ENCODE peak calls at places on chromosomes 5 and 9, in six cellular contexts. D, Q, A, O, J and X are unnamed samples. For H3K9me3, the result is how much of the 10 kb centered on the place peaks cover.

GRCh38 chr5:147626494-147626893 is 116.6 kb upstream of the DPYSL3 start:
- DNase-seq in D (no peak), Q (no peak), A (no peak), O (no peak), J (no peak), X (no peak)

GRCh38 chr5:176155882-176156497 is 82.2 kb upstream of the SIMC1 start:
- DNase-seq in D (no peak), Q (no peak), A (no peak), O (no peak), J (no peak), X (no peak)

GRCh38 chr5:169637856-169638190 is 748 bp downstream of the DOCK2 start:
- DNase-seq in D (no peak), Q (no peak), A (peak), O (no peak), J (peak), X (no peak)

GRCh38 chr9:93378276-93378675 is 73.2 kb upstream of the FAM120A start:
- DNase-seq in D (no peak), Q (no peak), A (no peak), O (no peak), J (no peak), X (no peak)

GRCh38 chr5:114055810-114056476 is 305.9 kb upstream of the KCNN2 start:
- DNase-seq in D (peak), Q (peak), A (no peak), O (no peak), J (no peak), X (no peak)

GRCh38 chr9:113634597-113635515 is 171.3 kb downstream of the RGS3 start:
- DNase-seq in D (no peak), Q (no peak), A (no peak), O (no peak), J (peak), X (no peak)

GRCh38 chr5:180816608-180817534 is 14.3 kb upstream of the MGAT1 start:
- DNase-seq in D (peak), Q (peak), A (no peak), O (no peak), J (no peak), X (no peak)

GRCh38 chr5:14008819-14009311 is 64.4 kb upstream of the DNAH5 start:
- DNase-seq in D (no peak), Q (no peak), A (no peak), O (peak), J (peak), X (peak)

DNA sequence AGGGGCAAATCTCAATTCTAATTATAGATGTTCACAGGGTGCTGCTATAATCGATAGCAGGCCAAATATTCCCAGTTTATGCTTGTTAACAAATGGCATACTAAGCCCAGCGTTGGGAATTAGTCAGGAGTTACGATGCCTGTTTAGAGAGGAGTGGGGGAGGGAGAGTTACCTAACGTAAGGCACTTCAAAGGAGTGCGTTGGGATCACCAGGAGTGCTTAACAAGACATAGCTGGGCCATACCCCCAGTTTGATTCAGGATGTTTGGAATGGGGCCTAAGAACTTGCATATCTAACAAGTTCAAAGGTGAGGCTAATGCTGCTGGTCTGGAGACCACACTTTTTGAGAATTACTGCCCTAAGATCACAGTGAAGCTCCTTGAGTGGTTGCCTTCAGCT is 14.5 kb upstream of the SRP19 start:
- DNase-seq in D (no peak), Q (no peak), A (no peak), O (no peak), J (no peak), X (no peak)
- H3K4me3 ChIP-seq in D (no peak), Q (no peak), A (no peak), O (no peak), J (no peak), X (no peak)

GRCh38 chr5:107888541-107888940 is 217.8 kb upstream of the EFNA5 start:
- DNase-seq in D (no peak), Q (no peak), A (no peak), O (no peak), J (no peak), X (no peak)

GRCh38 chr5:107889387-107889786 is 218.7 kb upstream of the EFNA5 start:
- DNase-seq in D (no peak), Q (no peak), A (no peak), O (no peak), J (no peak), X (no peak)

GRCh38 chr5:107893642-107894041 is 222.9 kb upstream of the EFNA5 start:
- DNase-seq in D (no peak), Q (no peak), A (no peak), O (no peak), J (no peak), X (no peak)

DNA sequence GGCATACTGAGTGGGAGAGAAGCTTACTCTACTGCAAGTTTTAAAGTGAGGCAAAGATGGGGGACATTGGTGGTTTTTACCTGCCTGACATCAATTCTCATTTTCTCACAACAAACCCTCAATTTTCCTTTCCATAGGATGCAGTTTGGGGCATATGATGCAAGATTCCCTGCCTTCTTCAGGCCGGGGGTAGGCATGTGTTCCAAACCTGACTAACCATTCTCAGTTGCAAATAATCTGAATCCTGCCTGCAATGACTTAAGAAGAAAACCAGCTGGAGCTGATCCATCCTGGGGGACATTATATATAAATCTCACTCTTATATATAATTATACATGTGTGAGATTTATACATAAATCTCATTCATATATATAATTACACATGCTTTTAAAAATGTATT is 223.6 kb upstream of the EFNA5 start:
- DNase-seq in D (no peak), Q (no peak), A (no peak), O (no peak), J (no peak), X (no peak)
- H3K9me3 ChIP-seq in D (under half), Q (under half), A (under half), O (under half), J (under half), X (under half)

GRCh38 chr5:321233-321725 is at the start of gene AHRR:
- DNase-seq in D (peak), Q (peak), A (no peak), O (no peak), J (peak), X (peak)

GRCh38 chr5:320524-321232 is 836 bp upstream of the AHRR start:
- DNase-seq in D (no peak), Q (no peak), A (no peak), O (no peak), J (no peak), X (no peak)

GRCh38 chr5:322281-322941 is 897 bp downstream of the AHRR start:
- DNase-seq in D (no peak), Q (no peak), A (no peak), O (no peak), J (no peak), X (no peak)

GRCh38 chr5:322942-323879 is 1.7 kb downstream of the AHRR start:
- DNase-seq in D (no peak), Q (no peak), A (no peak), O (no peak), J (no peak), X (no peak)

DNA sequence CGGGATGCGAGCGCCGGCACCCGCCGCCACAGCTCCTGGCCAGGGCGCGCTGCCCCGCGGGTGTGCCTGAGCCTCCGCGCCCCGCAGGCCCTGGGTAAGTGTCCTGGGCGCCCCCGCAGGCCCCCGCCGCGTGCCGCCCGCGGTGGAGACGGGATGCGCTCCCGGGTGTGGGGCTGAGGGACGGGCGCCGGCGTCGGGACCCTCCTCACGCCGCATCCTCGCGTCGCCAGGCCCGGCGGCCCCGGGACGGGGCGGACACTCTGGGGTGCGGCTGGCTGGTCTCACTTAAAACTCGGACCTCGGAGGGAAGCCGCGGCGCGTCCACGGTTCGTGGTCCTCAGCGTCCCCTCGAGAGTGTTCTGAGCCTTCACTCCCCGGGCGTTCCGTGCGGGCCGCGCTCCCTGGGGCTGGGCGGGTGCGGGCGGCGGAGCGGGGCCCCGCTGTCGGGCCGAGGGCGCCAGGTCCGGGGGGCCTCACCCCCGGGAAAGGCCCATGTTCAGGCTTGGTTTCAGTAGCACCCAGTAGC is 275 bp downstream of the AHRR start:
- DNase-seq in D (no peak), Q (no peak), A (no peak), O (no peak), J (no peak), X (no peak)
- H3K4me3 ChIP-seq in D (peak), Q (peak), A (no peak), O (peak), J (peak), X (peak)

GRCh38 chr5:178982941-178983340 is 12.2 kb downstream of the GRM6 start:
- DNase-seq in D (no peak), Q (no peak), A (no peak), O (no peak), J (no peak), X (no peak)

GRCh38 chr5:178983728-178984127 is 11.4 kb downstream of the GRM6 start:
- DNase-seq in D (no peak), Q (no peak), A (no peak), O (no peak), J (no peak), X (no peak)

GRCh38 chr5:178986326-178986960 is 8.7 kb downstream of the GRM6 start:
- DNase-seq in D (no peak), Q (no peak), A (no peak), O (no peak), J (no peak), X (no peak)

GRCh38 chr5:178984145-178985072 is 10.7 kb downstream of the GRM6 start:
- DNase-seq in D (no peak), Q (no peak), A (no peak), O (no peak), J (no peak), X (no peak)

DNA sequence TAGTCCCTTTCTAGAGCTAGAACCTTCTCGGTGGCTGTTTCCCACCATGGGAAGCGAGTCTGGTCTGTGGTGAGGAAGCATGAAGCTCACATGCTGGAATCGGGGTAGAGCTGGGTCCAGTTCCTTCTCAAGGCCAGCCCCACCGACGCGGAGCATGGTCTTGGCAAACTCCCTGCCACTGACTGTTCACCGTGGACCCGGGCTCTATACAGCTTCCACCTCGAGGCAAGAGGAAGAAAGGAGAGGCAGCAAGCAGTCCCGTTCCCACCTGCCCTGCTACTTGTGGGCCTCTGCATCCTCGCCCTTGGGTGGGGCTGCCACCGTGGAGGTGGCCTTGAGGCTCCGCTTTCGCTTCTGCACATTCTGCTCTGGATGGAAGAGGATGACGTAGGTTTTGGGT is 13.7 kb downstream of the GRM6 start:
- DNase-seq in D (no peak), Q (no peak), A (no peak), O (no peak), J (no peak), X (no peak)
- H3K9me3 ChIP-seq in D (under half), Q (half or more), A (under half), O (under half), J (half or more), X (under half)

DNA sequence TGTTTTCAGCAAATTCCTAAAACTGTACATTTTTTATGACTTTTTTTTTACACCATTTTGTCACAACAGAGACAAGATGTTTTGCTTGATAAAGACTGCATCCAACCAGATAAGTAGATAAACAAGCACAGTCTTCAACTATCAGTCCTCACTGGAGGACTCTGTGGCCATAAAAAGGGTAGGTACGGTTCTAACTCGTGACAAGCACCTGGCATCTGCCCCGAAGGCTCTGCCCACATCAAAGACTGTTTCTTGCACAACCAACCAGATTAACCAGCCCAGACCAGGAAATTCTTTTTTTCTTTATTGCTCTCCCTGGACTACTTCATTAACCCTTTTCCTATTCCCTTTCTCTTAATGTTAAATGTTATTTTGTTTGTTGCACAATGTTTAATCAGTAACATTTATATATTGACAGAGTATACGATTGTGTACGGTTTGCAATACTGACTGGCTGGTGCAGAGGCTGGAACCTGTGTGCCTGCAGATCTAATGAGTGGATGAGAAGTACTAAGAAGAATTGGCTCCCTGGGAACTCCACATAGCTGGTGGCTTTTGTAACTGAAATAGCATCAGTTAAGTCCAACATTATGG is 74.1 kb downstream of the SERINC5 start:
- DNase-seq in D (no peak), Q (no peak), A (peak), O (no peak), J (peak), X (peak)
- H3K4me3 ChIP-seq in D (no peak), Q (no peak), A (no peak), O (no peak), J (no peak), X (no peak)

GRCh38 chr9:91117959-91118651 is 243.6 kb downstream of the AUH start:
- DNase-seq in D (peak), Q (peak), A (no peak), O (no peak), J (peak), X (peak)

GRCh38 chr9:91117474-91117891 is 244.2 kb downstream of the AUH start:
- DNase-seq in D (peak), Q (no peak), A (no peak), O (no peak), J (no peak), X (no peak)

GRCh38 chr9:91116226-91116625 is 245.5 kb downstream of the AUH start:
- DNase-seq in D (peak), Q (no peak), A (no peak), O (no peak), J (peak), X (no peak)

GRCh38 chr9:91114450-91114849 is 247.3 kb downstream of the AUH start:
- DNase-seq in D (no peak), Q (no peak), A (no peak), O (no peak), J (no peak), X (no peak)

DNA sequence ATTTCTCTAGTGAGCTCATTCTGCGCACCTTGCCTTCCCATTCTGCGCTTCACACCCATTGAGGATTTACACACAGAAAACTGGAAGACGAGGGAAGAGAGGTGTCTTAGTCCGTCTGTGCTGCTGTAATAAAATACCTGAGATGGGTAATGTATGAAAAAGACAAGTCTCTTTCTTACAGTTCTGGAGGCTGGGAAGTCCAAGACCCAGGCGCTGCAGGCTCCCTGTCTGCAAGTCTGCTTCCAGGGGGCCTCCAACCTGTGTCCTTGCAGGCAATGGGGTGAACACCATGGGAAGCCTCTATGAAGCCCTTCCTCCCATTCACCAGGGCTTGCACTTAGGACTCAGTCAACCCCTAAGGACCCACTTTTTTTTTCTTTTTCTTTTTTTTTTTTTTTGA is 245.0 kb downstream of the AUH start:
- DNase-seq in D (no peak), Q (no peak), A (no peak), O (no peak), J (no peak), X (no peak)
- H3K9me3 ChIP-seq in D (under half), Q (under half), A (under half), O (under half), J (under half), X (under half)

GRCh38 chr5:43874772-43875171 is 271.8 kb downstream of the NNT start:
- DNase-seq in D (no peak), Q (peak), A (no peak), O (no peak), J (no peak), X (no peak)
- H3K4me3 ChIP-seq in D (no peak), Q (no peak), A (no peak), O (no peak), J (no peak), X (no peak)

DNA sequence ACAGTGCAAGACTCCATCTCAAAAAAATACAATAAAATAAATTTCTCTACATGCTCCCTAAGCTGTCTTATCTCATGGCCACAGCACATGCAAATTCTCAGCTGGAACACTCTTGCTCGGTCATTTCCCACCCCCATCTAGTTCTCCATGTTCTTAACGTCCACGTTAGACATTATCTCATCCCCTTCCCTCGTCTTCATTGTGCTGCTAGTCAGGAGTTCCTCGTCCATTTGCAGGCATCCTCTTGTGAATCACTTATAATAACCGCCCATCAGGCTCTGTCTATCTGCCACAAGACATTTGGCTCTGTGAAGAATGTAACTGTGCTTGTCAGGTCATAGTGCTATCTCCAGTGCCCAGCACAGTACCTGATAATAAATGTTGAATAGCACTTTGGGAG is 32.9 kb upstream of the GOLGA1 start:
- DNase-seq in D (no peak), Q (no peak), A (no peak), O (no peak), J (no peak), X (no peak)
- H3K9me3 ChIP-seq in D (under half), Q (under half), A (under half), O (under half), J (under half), X (under half)

GRCh38 chr5:132257131-132258101 is at the start of gene PDLIM4:
- DNase-seq in D (peak), Q (no peak), A (no peak), O (no peak), J (peak), X (peak)
- H3K4me3 ChIP-seq in D (peak), Q (peak), A (no peak), O (peak), J (peak), X (peak)

DNA sequence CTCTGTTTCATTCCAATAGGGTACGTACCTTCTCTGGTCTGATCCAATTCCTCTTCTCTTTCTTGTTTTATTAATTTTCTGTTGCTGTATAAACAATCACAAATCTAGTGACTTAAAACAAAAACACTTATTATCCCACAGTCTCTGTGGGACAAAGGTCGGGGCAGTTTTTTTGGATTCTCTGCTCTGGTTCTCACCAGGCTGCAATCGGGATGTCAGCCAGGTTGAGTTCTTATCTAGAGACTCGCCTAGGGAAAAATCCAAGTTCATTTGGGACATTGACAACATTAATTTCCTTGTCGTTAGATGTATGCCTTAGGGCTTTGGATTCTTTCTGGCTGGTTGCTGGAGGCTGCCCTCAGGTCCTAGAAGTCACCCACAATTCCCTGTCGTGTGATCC is 430.5 kb upstream of the RORB start:
- DNase-seq in D (no peak), Q (no peak), A (no peak), O (no peak), J (no peak), X (no peak)
- H3K9me3 ChIP-seq in D (under half), Q (under half), A (under half), O (under half), J (under half), X (under half)